ENCODE peak calls at places on chromosomes 5 and 9, in nine cellular contexts. One of them, this sample, is unnamed.

GRCh38 chr5:160181965-160182622 is 47.2 kb upstream of the FABP6 start:
- DNase-seq in HFFc6: no peak
- DNase-seq in breast epithelium: no peak
- DNase-seq in nephron progenitor cell: no peak
- DNase-seq in fibroblast of the aortic adventitia: no peak
- DNase-seq in GM10248: no peak
- DNase-seq in lower lobe of right lung: no peak
- DNase-seq in fibroblast of mammary gland: no peak
- DNase-seq in neural crest cell: no peak
- DNase-seq in this sample: no peak

GRCh38 chr5:120306331-120306730 is 157.8 kb upstream of the PRR16 start:
- DNase-seq in HFFc6: no peak
- DNase-seq in breast epithelium: no peak
- DNase-seq in nephron progenitor cell: no peak
- DNase-seq in fibroblast of the aortic adventitia: no peak
- DNase-seq in GM10248: no peak
- DNase-seq in lower lobe of right lung: no peak
- DNase-seq in fibroblast of mammary gland: peak
- DNase-seq in neural crest cell: no peak
- DNase-seq in this sample: no peak

GRCh38 chr5:142277796-142278195 is 47.0 kb downstream of the SPRY4 start:
- DNase-seq in HFFc6: no peak
- DNase-seq in breast epithelium: no peak
- DNase-seq in nephron progenitor cell: no peak
- DNase-seq in fibroblast of the aortic adventitia: no peak
- DNase-seq in GM10248: no peak
- DNase-seq in lower lobe of right lung: no peak
- DNase-seq in fibroblast of mammary gland: no peak
- DNase-seq in neural crest cell: no peak
- DNase-seq in this sample: no peak

GRCh38 chr9:126166866-126167265 is 159.8 kb upstream of the MVB12B start:
- DNase-seq in HFFc6: no peak
- DNase-seq in breast epithelium: no peak
- DNase-seq in nephron progenitor cell: no peak
- DNase-seq in fibroblast of the aortic adventitia: no peak
- DNase-seq in GM10248: no peak
- DNase-seq in lower lobe of right lung: peak
- DNase-seq in fibroblast of mammary gland: no peak
- DNase-seq in neural crest cell: no peak
- DNase-seq in this sample: peak

GRCh38 chr5:133861161-133861737 is 107.2 kb downstream of the C5orf15 start:
- DNase-seq in HFFc6: no peak
- DNase-seq in breast epithelium: no peak
- DNase-seq in nephron progenitor cell: no peak
- DNase-seq in fibroblast of the aortic adventitia: no peak
- DNase-seq in GM10248: no peak
- DNase-seq in lower lobe of right lung: no peak
- DNase-seq in fibroblast of mammary gland: no peak
- DNase-seq in neural crest cell: no peak
- DNase-seq in this sample: no peak

GRCh38 chr5:129631946-129632345 is 115.9 kb upstream of the MINAR2 start:
- DNase-seq in HFFc6: no peak
- DNase-seq in breast epithelium: no peak
- DNase-seq in nephron progenitor cell: no peak
- DNase-seq in fibroblast of the aortic adventitia: no peak
- DNase-seq in GM10248: no peak
- DNase-seq in lower lobe of right lung: no peak
- DNase-seq in fibroblast of mammary gland: peak
- DNase-seq in neural crest cell: no peak
- DNase-seq in this sample: no peak

GRCh38 chr5:164256351-164256750 is 750.9 kb downstream of the MAT2B start:
- DNase-seq in HFFc6: no peak
- DNase-seq in breast epithelium: no peak
- DNase-seq in nephron progenitor cell: no peak
- DNase-seq in fibroblast of the aortic adventitia: peak
- DNase-seq in GM10248: no peak
- DNase-seq in lower lobe of right lung: no peak
- DNase-seq in fibroblast of mammary gland: peak
- DNase-seq in neural crest cell: no peak
- DNase-seq in this sample: no peak

GRCh38 chr5:36719266-36719665 is 112.9 kb downstream of the SLC1A3 start:
- DNase-seq in HFFc6: no peak
- DNase-seq in breast epithelium: no peak
- DNase-seq in nephron progenitor cell: no peak
- DNase-seq in fibroblast of the aortic adventitia: no peak
- DNase-seq in GM10248: no peak
- DNase-seq in lower lobe of right lung: no peak
- DNase-seq in fibroblast of mammary gland: no peak
- DNase-seq in neural crest cell: no peak
- DNase-seq in this sample: no peak

GRCh38 chr5:18276939-18277338 is 642.7 kb downstream of the TAF11L14 start:
- DNase-seq in HFFc6: no peak
- DNase-seq in breast epithelium: no peak
- DNase-seq in nephron progenitor cell: no peak
- DNase-seq in fibroblast of the aortic adventitia: no peak
- DNase-seq in GM10248: no peak
- DNase-seq in lower lobe of right lung: no peak
- DNase-seq in fibroblast of mammary gland: no peak
- DNase-seq in neural crest cell: no peak
- DNase-seq in this sample: no peak

GRCh38 chr5:18285257-18285656 is 651.0 kb downstream of the TAF11L14 start:
- DNase-seq in HFFc6: no peak
- DNase-seq in breast epithelium: no peak
- DNase-seq in nephron progenitor cell: no peak
- DNase-seq in fibroblast of the aortic adventitia: no peak
- DNase-seq in GM10248: no peak
- DNase-seq in lower lobe of right lung: no peak
- DNase-seq in fibroblast of mammary gland: no peak
- DNase-seq in neural crest cell: no peak
- DNase-seq in this sample: no peak

GRCh38 chr5:18281947-18282557 is 647.8 kb downstream of the TAF11L14 start:
- DNase-seq in HFFc6: peak
- DNase-seq in breast epithelium: no peak
- DNase-seq in nephron progenitor cell: no peak
- DNase-seq in fibroblast of the aortic adventitia: peak
- DNase-seq in GM10248: peak
- DNase-seq in lower lobe of right lung: no peak
- DNase-seq in fibroblast of mammary gland: peak
- DNase-seq in neural crest cell: no peak
- DNase-seq in this sample: no peak
- TF ChIP-seq CTCF in HFFc6: peak
- TF ChIP-seq CTCF in breast epithelium: no peak
- TF ChIP-seq CTCF in nephron progenitor cell: peak
- TF ChIP-seq CTCF in fibroblast of the aortic adventitia: peak
- TF ChIP-seq CTCF in GM10248: peak
- TF ChIP-seq CTCF in lower lobe of right lung: peak
- TF ChIP-seq CTCF in fibroblast of mammary gland: peak
- TF ChIP-seq CTCF in neural crest cell: peak
- TF ChIP-seq CTCF in this sample: peak

GRCh38 chr5:174576042-174576441 is 148.3 kb upstream of the MSX2 start:
- DNase-seq in HFFc6: no peak
- DNase-seq in breast epithelium: no peak
- DNase-seq in nephron progenitor cell: no peak
- DNase-seq in fibroblast of the aortic adventitia: no peak
- DNase-seq in GM10248: no peak
- DNase-seq in lower lobe of right lung: no peak
- DNase-seq in fibroblast of mammary gland: no peak
- DNase-seq in neural crest cell: no peak
- DNase-seq in this sample: no peak

GRCh38 chr5:174585472-174585871 is 138.9 kb upstream of the MSX2 start:
- DNase-seq in HFFc6: no peak
- DNase-seq in breast epithelium: no peak
- DNase-seq in nephron progenitor cell: no peak
- DNase-seq in fibroblast of the aortic adventitia: no peak
- DNase-seq in GM10248: no peak
- DNase-seq in lower lobe of right lung: no peak
- DNase-seq in fibroblast of mammary gland: no peak
- DNase-seq in neural crest cell: no peak
- DNase-seq in this sample: no peak

GRCh38 chr5:174583071-174583470 is 141.3 kb upstream of the MSX2 start:
- DNase-seq in HFFc6: no peak
- DNase-seq in breast epithelium: no peak
- DNase-seq in nephron progenitor cell: no peak
- DNase-seq in fibroblast of the aortic adventitia: no peak
- DNase-seq in GM10248: no peak
- DNase-seq in lower lobe of right lung: no peak
- DNase-seq in fibroblast of mammary gland: no peak
- DNase-seq in neural crest cell: no peak
- DNase-seq in this sample: no peak

DNA sequence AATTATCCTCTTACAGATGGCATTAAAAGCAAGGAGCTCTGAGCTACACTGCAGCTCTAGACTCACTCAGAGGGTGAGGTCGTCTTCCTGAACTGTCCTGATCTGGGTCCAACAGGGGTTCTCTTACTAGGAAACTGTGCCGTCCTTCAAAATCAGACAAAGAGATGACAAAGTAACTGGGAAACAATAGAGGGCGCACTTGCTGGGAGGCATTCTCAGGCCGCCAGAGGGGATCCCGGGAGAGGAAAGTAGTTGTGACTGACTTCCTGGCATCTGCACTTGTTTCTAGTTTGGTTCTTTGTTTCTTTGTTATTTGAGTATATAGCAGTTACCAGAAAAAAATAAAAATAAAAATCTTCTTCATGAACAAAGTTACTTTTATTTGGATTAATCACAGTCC is 142.9 kb upstream of the MSX2 start:
- DNase-seq in HFFc6: no peak
- DNase-seq in breast epithelium: no peak
- DNase-seq in nephron progenitor cell: peak
- DNase-seq in fibroblast of the aortic adventitia: no peak
- DNase-seq in GM10248: no peak
- DNase-seq in lower lobe of right lung: no peak
- DNase-seq in fibroblast of mammary gland: peak
- DNase-seq in neural crest cell: peak
- DNase-seq in this sample: no peak
- TF ChIP-seq CTCF in HFFc6: no peak
- TF ChIP-seq CTCF in breast epithelium: no peak
- TF ChIP-seq CTCF in nephron progenitor cell: peak
- TF ChIP-seq CTCF in fibroblast of the aortic adventitia: no peak
- TF ChIP-seq CTCF in GM10248: peak
- TF ChIP-seq CTCF in lower lobe of right lung: peak
- TF ChIP-seq CTCF in fibroblast of mammary gland: peak
- TF ChIP-seq CTCF in neural crest cell: peak
- TF ChIP-seq CTCF in this sample: peak

DNA sequence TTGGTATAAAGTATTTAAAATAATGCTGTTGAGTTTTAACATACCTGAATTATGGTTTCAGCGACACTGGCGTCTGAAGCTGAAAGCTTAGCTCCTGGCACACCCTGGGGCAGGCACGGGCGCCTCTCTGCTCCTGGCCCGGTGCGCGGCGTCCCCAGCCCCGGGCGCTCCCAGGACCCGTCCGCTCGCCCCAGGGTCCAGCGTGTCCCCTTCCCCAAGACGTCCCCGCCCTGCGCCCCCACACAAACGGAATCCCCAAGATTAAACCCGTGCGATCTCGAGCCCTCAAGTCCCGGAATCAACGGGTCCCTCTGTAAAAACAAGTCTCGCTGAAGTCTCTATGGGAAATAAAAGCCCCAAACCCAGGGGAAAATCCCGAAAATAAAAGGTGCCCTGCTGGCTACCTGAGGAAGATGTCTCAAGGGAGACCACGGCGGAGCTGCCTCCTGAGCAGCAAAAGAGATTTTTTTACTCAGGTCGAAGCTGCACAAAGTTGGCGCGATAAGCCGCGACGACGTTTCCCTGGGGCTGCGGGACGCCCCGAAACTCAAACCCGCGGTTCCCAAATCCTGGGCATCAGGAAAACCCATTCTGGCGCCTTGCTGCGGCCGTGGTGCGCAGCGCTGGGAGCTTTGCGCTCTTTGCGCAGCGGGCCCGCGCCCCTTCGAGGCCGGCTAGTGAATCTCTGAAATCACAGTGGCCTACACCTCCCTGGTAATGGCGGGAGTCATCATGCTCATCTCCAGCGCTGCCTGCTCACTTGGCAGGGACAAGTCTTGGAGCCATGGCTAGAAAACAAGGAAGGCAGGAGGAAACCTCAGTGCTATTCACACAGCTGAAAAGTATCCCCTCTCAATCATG is 6.3 kb upstream of the IFNA8 start:
- DNase-seq in HFFc6: no peak
- DNase-seq in breast epithelium: no peak
- DNase-seq in nephron progenitor cell: peak
- DNase-seq in fibroblast of the aortic adventitia: no peak
- DNase-seq in GM10248: peak
- DNase-seq in lower lobe of right lung: no peak
- DNase-seq in fibroblast of mammary gland: no peak
- DNase-seq in neural crest cell: peak
- DNase-seq in this sample: no peak
- TF ChIP-seq CTCF in HFFc6: peak
- TF ChIP-seq CTCF in breast epithelium: no peak
- TF ChIP-seq CTCF in nephron progenitor cell: peak
- TF ChIP-seq CTCF in fibroblast of the aortic adventitia: no peak
- TF ChIP-seq CTCF in GM10248: peak
- TF ChIP-seq CTCF in lower lobe of right lung: peak
- TF ChIP-seq CTCF in fibroblast of mammary gland: no peak
- TF ChIP-seq CTCF in neural crest cell: peak
- TF ChIP-seq CTCF in this sample: no peak

GRCh38 chr9:38390851-38391250 is 1.7 kb upstream of the ALDH1B1 start:
- DNase-seq in HFFc6: no peak
- DNase-seq in breast epithelium: no peak
- DNase-seq in nephron progenitor cell: no peak
- DNase-seq in fibroblast of the aortic adventitia: no peak
- DNase-seq in GM10248: no peak
- DNase-seq in lower lobe of right lung: no peak
- DNase-seq in fibroblast of mammary gland: no peak
- DNase-seq in neural crest cell: no peak
- DNase-seq in this sample: peak

GRCh38 chr9:38393128-38393809 is 767 bp downstream of the ALDH1B1 start:
- DNase-seq in HFFc6: no peak
- DNase-seq in breast epithelium: no peak
- DNase-seq in nephron progenitor cell: no peak
- DNase-seq in fibroblast of the aortic adventitia: no peak
- DNase-seq in GM10248: no peak
- DNase-seq in lower lobe of right lung: no peak
- DNase-seq in fibroblast of mammary gland: no peak
- DNase-seq in neural crest cell: no peak
- DNase-seq in this sample: no peak

GRCh38 chr9:38394419-38394818 is 1.9 kb downstream of the ALDH1B1 start:
- DNase-seq in HFFc6: no peak
- DNase-seq in breast epithelium: no peak
- DNase-seq in nephron progenitor cell: no peak
- DNase-seq in fibroblast of the aortic adventitia: no peak
- DNase-seq in GM10248: no peak
- DNase-seq in lower lobe of right lung: no peak
- DNase-seq in fibroblast of mammary gland: no peak
- DNase-seq in neural crest cell: no peak
- DNase-seq in this sample: no peak

GRCh38 chr9:38391278-38392118 is 1.0 kb upstream of the ALDH1B1 start:
- DNase-seq in HFFc6: no peak
- DNase-seq in breast epithelium: no peak
- DNase-seq in nephron progenitor cell: no peak
- DNase-seq in fibroblast of the aortic adventitia: no peak
- DNase-seq in GM10248: no peak
- DNase-seq in lower lobe of right lung: no peak
- DNase-seq in fibroblast of mammary gland: no peak
- DNase-seq in neural crest cell: no peak
- DNase-seq in this sample: peak

DNA sequence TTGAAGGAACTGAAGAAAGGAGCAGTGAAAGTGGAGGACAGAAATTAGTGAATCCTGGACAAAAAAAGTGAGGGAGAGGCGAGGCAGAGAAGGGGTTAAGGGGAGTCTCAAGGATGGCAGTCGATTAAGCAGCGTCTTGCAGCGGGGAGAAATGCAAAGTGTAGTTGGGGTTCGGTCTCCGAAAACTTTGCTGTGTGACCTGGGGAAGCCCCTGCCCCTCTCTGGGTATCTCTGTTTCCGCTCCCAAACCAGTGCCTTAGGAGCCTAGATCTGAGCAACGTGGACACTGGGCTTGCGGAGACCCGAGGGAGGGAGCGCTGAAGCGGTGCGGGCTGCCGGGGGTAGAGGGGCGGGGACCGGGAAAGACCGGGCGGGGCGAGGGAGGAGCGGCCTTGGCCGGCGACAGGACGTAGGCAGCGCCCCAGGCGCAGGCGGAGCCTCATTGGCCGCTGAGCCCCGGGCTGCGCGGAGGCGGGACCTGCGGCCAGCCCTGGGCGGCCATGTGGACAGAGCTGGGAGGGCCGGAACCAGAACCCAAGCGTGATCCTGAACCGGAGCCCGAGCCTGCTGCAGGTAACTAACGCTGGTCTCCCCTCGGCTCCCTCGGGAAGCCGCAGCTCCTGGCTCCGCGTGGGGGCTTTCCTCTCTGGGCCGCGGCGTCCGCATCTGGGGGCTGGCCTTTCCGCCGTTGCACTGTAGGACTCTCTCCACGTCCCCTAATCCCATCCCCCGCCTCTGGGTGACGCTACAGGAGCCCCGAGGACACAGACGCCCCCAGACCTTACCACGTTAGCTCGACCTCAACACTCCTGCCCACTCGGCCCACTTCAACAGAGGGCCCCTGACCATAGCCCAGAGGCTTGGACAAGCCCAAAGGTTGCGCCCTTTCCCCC is at the start of gene ALDH1B1:
- DNase-seq in HFFc6: peak
- DNase-seq in breast epithelium: peak
- DNase-seq in nephron progenitor cell: peak
- DNase-seq in fibroblast of the aortic adventitia: peak
- DNase-seq in GM10248: peak
- DNase-seq in lower lobe of right lung: peak
- DNase-seq in fibroblast of mammary gland: peak
- DNase-seq in neural crest cell: peak
- DNase-seq in this sample: peak
- TF ChIP-seq CTCF in HFFc6: peak
- TF ChIP-seq CTCF in breast epithelium: no peak
- TF ChIP-seq CTCF in nephron progenitor cell: no peak
- TF ChIP-seq CTCF in fibroblast of the aortic adventitia: peak
- TF ChIP-seq CTCF in GM10248: peak
- TF ChIP-seq CTCF in lower lobe of right lung: peak
- TF ChIP-seq CTCF in fibroblast of mammary gland: peak
- TF ChIP-seq CTCF in neural crest cell: peak
- TF ChIP-seq CTCF in this sample: peak